ENCODE peak calls at places on chromosomes 11 and 22, in four cellular contexts. Q is choroid plexus epithelial cell, P is cardiac fibroblast, T is OCI-LY7. N is an unnamed sample.

GRCh38 chr11:44133335-44133946 is 38.0 kb downstream of the EXT2 start:
- DNase-seq in P (peak), Q (peak), T (peak), N (peak)

GRCh38 chr11:119085523-119085878 is 820 bp downstream of the HMBS start:
- DNase-seq in P (no peak), T (no peak), Q (no peak), N (no peak)

GRCh38 chr11:83025267-83025704 is 46.4 kb downstream of the RAB30 start:
- DNase-seq in T (no peak), Q (peak), P (no peak), N (no peak)

GRCh38 chr11:75035911-75036536 is 47.3 kb downstream of the NEU3 start:
- DNase-seq in P (no peak), T (peak), Q (no peak), N (peak)

GRCh38 chr11:95230054-95231034 is 658 bp downstream of the SESN3 start:
- DNase-seq in P (peak), T (peak), Q (peak), N (no peak)

GRCh38 chr11:788953-789940 is 643 bp downstream of the CEND1 start:
- DNase-seq in Q (no peak), T (peak), P (no peak), N (no peak)

GRCh38 chr11:79940976-79941735 is 500.3 kb upstream of the TENM4 start:
- DNase-seq in T (no peak), P (peak), Q (no peak), N (no peak)

GRCh38 chr11:44572884-44573283 is 7.4 kb downstream of the CD82 start:
- DNase-seq in Q (no peak), T (no peak), P (no peak), N (no peak)

GRCh38 chr11:2166091-2166851 is 5.3 kb upstream of the INS start:
- DNase-seq in Q (peak), P (peak), T (no peak), N (no peak)

GRCh38 chr11:95512682-95513081 is 276.9 kb downstream of the FAM76B start:
- DNase-seq in Q (peak), T (no peak), P (peak), N (no peak)

GRCh38 chr11:77072851-77073327 is 6.1 kb downstream of the CAPN5 start:
- DNase-seq in T (no peak), Q (no peak), P (no peak), N (no peak)

GRCh38 chr11:93857413-93858185 is 7.2 kb upstream of the VSTM5 start:
- DNase-seq in Q (peak), T (no peak), P (peak), N (no peak)

GRCh38 chr11:16184588-16184987 is 171.8 kb downstream of the SOX6 start:
- DNase-seq in Q (peak), T (no peak), P (peak), N (no peak)

GRCh38 chr22:35131423-35132050 is 65.6 kb downstream of the ISX start:
- DNase-seq in Q (no peak), P (no peak), T (no peak), N (no peak)

GRCh38 chr11:109512249-109512648 is 90.3 kb downstream of the C11orf87 start:
- DNase-seq in P (no peak), Q (no peak), T (no peak), N (no peak)

GRCh38 chr22:26713823-26714449 is 56.5 kb downstream of the MIAT start:
- DNase-seq in Q (peak), T (no peak), P (peak), N (no peak)

GRCh38 chr22:27474711-27475547 is 326.6 kb downstream of the MN1 start:
- DNase-seq in Q (peak), T (no peak), P (peak), N (no peak)

GRCh38 chr22:42318967-42319366 is 48.5 kb upstream of the TCF20 start:
- DNase-seq in Q (no peak), T (no peak), P (no peak), N (no peak)
- H3K4me3 ChIP-seq in Q (no peak), T (no peak), P (no peak), N (no peak)

GRCh38 chr11:22192289-22192641 is 620 bp upstream of the ANO5 start:
- DNase-seq in Q (no peak), T (no peak), P (no peak), N (no peak)
- H3K4me3 ChIP-seq in Q (no peak), T (no peak), P (peak), N (no peak)

DNA sequence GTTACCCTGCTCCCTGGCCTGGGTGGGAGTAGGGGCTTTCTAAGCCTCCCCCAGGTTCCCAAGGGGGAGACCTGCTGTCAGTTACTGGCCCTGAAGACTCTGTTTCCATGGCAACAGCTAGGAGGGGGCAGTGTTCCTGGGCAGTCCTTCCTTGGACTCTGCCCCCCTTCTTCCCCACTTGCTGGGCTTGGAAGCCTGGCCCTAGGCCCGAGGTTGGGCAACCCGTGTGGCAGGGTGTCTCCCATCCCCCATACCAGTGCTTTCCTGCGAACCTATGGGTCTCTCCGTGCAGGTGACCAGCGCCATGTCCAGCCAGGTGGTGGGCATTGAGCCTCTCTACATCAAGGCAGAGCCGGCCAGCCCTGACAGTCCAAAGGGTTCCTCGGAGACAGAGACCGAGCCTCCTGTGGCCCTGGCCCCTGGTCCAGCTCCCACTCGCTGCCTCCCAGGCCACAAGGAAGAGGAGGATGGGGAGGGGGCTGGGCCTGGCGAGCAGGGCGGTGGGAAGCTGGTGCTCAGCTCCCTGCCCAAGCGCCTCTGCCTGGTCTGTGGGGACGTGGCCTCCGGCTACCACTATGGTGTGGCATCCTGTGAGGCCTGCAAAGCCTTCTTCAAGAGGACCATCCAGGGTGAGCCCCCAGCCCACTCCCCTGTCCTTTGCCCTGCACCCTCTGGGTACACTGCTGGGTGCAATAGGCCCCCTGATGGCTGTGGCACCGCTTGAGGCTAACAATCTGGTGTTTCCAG is 1.7 kb downstream of the ESRRA start:
- DNase-seq in T (peak), P (no peak), Q (no peak), N (no peak)
- H3K4me3 ChIP-seq in T (peak), P (no peak), Q (peak), N (peak)

GRCh38 chr11:68531129-68531693 is 70.7 kb downstream of the PPP6R3 start:
- DNase-seq in T (no peak), P (no peak), Q (no peak), N (no peak)

GRCh38 chr11:68535098-68535497 is 74.5 kb downstream of the PPP6R3 start:
- DNase-seq in T (no peak), P (no peak), Q (no peak), N (no peak)

GRCh38 chr11:68536706-68537105 is 76.2 kb downstream of the PPP6R3 start:
- DNase-seq in T (no peak), Q (no peak), P (no peak), N (no peak)

GRCh38 chr11:68533945-68534344 is 73.4 kb downstream of the PPP6R3 start:
- DNase-seq in P (no peak), Q (no peak), T (no peak), N (no peak)

GRCh38 chr11:68532719-68533369 is 72.3 kb downstream of the PPP6R3 start:
- DNase-seq in Q (no peak), P (no peak), T (no peak), N (no peak)
- H3K4me3 ChIP-seq in Q (no peak), P (no peak), T (no peak), N (no peak)

GRCh38 chr11:107018902-107019493 is 722 bp upstream of the GUCY1A2 start:
- DNase-seq in Q (peak), T (no peak), P (peak), N (no peak)
- H3K4me3 ChIP-seq in Q (peak), T (no peak), P (peak), N (no peak)

DNA sequence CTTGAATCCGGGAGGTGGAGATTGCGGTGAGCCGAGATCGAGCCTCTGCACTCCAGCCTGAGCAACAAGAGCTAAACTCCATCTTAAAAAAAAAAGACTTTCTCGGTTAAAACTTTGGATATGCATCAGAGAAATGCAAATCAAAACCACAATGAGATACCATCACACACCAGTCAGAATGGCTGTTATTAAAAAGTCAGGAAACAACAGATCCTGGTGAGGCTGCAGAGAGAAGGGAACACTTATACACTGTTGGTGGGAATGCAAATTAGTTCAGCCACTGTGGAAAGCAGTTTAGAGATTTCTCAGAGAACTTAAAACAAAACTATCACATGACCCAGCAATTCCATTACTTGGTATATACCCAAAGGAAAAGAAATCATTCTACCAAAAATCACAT is 619.4 kb upstream of the KIRREL3 start:
- DNase-seq in Q (no peak), P (no peak), T (no peak), N (no peak)
- H3K4me3 ChIP-seq in Q (no peak), P (no peak), T (no peak), N (no peak)

DNA sequence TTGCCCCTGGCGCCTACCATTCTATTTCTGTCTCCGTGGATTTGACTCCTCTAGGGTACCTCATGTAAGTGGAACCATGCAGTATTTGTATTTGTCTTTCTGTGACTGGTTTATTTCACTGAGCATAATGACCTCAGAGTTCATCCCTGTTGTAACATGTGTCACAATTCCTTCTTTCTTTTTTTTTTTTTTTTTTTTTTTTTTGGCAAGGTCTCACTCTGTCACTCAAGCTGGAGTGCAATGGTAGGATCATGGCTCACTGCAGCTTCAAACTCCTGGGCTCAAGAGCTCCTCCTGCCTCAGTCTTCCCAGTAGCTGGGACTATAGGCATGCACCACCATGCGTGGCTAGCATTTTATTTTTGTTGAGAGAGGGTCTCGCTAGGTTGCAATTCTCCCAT is 74.0 kb upstream of the SEPTIN5 start:
- DNase-seq in Q (no peak), T (no peak), P (no peak), N (no peak)
- H3K4me3 ChIP-seq in Q (no peak), T (no peak), P (no peak), N (no peak)